ENCODE peak calls at places on chromosomes 2 and 18, in four cellular contexts. Z, H, W and C are unnamed samples.

GRCh38 chr18:74654637-74655036 is 57.0 kb downstream of the ZNF407 start:
- DNase-seq in W (no peak), H (no peak), Z (no peak), C (no peak)

GRCh38 chr18:36075862-36076587 is 8.7 kb upstream of the RPRD1A start:
- DNase-seq in W (no peak), H (no peak), Z (no peak), C (no peak)

GRCh38 chr2:97869722-97870346 is 125.9 kb downstream of the TMEM131 start:
- DNase-seq in W (no peak), H (no peak), Z (no peak), C (no peak)

GRCh38 chr18:46134920-46135675 is 30.9 kb downstream of the HAUS1 start:
- DNase-seq in H (no peak), Z (no peak), W (no peak), C (no peak)

GRCh38 chr2:150167711-150168110 is 319.8 kb downstream of the RND3 start:
- DNase-seq in H (no peak), Z (peak), W (no peak), C (no peak)

GRCh38 chr2:216109962-216110614 is 940 bp downstream of the XRCC5 start:
- DNase-seq in Z (no peak), W (no peak), H (no peak), C (no peak)

GRCh38 chr18:62900132-62900883 is 185.0 kb downstream of the PHLPP1 start:
- DNase-seq in Z (no peak), W (no peak), H (no peak), C (no peak)

GRCh38 chr2:54728669-54729120 is 5.2 kb downstream of the EML6 start:
- DNase-seq in Z (no peak), W (no peak), H (no peak), C (no peak)

GRCh38 chr18:59951591-59951990 is 51.8 kb downstream of the PMAIP1 start:
- DNase-seq in H (no peak), Z (no peak), W (no peak), C (no peak)

GRCh38 chr18:26436176-26437031 is 111.9 kb downstream of the KCTD1 start:
- DNase-seq in H (no peak), Z (no peak), W (no peak), C (peak)

GRCh38 chr2:59182249-59182648 is 941.1 kb upstream of the FANCL start:
- DNase-seq in W (no peak), Z (peak), H (no peak), C (no peak)

GRCh38 chr18:37176307-37176934 is 347.5 kb downstream of the KIAA1328 start:
- DNase-seq in H (no peak), Z (no peak), W (no peak), C (no peak)

GRCh38 chr18:48922801-48923730 is 27.7 kb downstream of the SMAD7 start:
- DNase-seq in W (peak), Z (no peak), H (no peak), C (no peak)

GRCh38 chr2:52703004-52703403 is 1064.6 kb upstream of the CHAC2 start:
- DNase-seq in W (no peak), H (no peak), Z (no peak), C (no peak)

GRCh38 chr2:232367591-232368233 is 10.8 kb upstream of the ALPP start:
- DNase-seq in H (no peak), Z (no peak), W (no peak), C (no peak)

GRCh38 chr18:73707035-73707434 is 440.6 kb downstream of the FBXO15 start:
- DNase-seq in W (no peak), Z (no peak), H (no peak), C (no peak)

DNA sequence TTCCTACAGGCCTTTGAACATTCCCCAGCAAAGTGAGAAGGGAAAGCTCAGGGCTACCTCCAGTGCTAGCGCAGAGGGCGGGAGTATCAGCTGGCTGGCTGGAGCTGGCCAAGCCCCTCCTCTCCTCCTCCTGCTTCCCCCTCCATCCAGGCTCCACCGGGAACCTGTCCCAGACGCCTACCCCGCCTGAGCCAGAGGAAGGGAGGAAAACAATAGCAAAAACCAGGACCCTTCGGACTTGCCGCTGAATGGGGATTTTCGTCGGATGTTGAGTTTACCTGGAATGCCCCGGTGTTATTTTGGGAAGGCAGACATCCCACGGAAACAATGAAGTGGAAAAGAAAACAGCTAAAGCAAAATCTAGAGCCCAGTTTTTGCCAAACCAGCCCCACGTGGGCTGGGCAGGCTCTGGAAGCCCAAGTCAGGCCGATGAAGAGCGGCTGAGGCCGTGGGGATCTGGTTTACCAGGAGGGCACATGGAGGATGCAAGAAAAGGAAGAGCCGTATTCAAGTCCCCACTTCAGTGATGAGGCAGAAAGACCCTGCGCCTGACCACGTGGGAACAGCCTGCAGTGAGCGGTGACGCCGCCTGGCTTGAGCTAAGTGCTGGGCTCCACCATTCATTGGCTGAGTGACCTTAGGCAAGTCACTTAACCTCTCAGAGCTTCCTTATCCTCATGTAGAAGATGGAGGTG is 100.4 kb upstream of the LCLAT1 start:
- DNase-seq in H (peak), W (peak), Z (no peak), C (no peak)
- TF ChIP-seq POLR2AphosphoS5 in H (no peak), W (no peak), Z (no peak), C (peak)

DNA sequence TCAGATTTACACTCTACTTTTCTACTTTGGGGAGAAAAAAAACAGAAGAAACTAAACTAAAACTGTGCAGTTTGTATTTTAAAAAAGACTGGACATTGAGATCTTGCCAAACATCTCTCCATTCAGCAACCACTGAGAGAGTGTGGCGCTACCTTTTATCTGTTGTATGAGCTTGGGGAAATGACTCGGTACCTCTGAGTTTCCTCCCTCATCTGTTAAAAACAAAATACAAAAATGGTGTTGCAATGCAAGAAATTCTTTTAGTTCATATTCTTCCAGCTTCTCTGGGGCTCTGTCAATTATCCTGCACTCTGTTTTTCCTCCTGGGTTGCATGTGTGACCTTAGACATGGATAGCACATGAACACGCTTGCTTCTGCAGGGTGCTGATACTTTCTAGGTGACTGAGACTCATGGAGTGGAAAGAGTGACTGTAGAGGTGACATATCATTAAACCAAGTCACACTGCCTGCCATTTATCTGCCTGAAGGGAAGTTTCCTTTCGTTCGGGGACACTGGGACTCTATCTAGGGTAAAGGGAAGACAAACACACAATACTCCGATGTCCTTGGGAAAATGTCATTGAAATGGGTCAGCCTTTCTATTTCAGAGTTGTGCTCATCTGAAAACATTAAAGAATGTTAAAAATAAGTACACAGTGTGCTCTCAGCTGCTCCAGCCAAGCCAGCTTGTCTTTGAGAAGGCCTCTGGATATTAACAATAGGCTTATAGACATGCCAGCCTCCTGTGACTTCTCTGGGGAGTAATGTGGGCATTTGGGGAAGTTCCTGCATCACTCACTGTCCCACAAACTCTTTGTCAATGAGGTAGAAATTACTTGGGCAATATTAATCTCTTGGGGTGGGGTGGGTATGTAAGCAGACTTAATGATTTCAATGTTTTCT is 91.4 kb downstream of the TRIB2 start:
- DNase-seq in H (no peak), W (no peak), Z (no peak), C (no peak)
- TF ChIP-seq POLR2A in H (no peak), W (no peak), Z (no peak), C (no peak)

DNA sequence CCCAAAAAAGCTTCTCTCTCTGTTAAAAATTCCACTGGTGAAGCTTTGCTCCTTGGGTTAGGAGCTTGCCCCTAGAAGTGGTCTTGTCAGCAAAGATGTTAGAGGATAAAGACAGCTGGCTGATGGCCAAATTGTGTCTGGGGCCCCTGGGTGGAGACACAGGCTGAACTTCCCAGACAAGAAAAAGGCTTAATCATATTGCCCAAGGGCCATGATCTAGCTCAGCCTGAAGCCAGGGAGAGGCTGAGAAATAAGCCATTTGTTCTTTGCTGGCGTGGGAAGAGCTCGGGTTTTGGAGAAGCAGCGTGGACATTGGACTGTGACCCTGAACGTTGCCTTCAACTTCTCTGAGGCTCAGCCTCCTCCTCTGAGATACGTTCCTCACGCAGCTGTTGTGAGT is 153.0 kb downstream of the ZFP36L2 start:
- DNase-seq in H (no peak), W (peak), Z (no peak), C (no peak)
- TF ChIP-seq POLR2AphosphoS5 in H (no peak), W (no peak), Z (no peak), C (no peak)

GRCh38 chr2:16971722-16972234 is 306.1 kb upstream of the CYRIA start:
- DNase-seq in H (no peak), Z (no peak), W (no peak), C (no peak)

GRCh38 chr2:16972276-16972675 is 306.6 kb upstream of the CYRIA start:
- DNase-seq in H (no peak), W (no peak), Z (no peak), C (no peak)

GRCh38 chr2:16978291-16978690 is 312.7 kb upstream of the CYRIA start:
- DNase-seq in W (no peak), H (no peak), Z (no peak), C (no peak)

DNA sequence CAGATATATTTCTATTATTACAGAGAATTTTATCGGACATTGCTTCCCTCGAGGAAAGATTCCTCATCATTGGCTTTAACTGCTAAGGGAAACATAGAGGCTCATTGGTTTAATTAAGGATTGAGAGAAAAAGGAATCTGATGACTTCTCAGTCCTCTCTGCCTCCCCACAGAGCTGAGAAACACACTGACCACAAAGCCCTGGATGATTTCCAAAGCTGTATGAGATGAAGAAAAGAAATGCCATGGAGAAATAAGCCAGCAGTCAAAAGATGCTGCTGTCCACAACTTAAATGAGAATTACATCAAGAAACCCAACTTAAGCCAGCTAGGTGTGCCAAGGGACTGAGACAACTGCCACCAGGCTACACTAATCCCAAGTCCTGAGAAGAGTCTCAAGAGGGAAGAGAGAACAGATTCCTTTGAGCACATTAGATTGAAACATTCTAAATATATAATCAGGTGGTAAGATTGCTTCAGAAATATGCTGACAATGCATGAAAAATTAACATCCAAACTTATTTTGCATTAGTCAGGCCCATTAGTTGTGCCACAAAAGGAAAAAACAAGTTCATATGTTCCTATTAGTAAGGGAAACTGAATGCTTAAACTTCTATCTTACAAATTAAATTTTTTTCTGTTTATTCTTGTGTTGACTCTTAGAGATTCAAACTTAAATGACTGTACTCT is 308.1 kb upstream of the CYRIA start:
- DNase-seq in Z (no peak), W (no peak), H (no peak), C (no peak)
- TF ChIP-seq POLR2A in Z (no peak), W (no peak), H (no peak), C (no peak)

DNA sequence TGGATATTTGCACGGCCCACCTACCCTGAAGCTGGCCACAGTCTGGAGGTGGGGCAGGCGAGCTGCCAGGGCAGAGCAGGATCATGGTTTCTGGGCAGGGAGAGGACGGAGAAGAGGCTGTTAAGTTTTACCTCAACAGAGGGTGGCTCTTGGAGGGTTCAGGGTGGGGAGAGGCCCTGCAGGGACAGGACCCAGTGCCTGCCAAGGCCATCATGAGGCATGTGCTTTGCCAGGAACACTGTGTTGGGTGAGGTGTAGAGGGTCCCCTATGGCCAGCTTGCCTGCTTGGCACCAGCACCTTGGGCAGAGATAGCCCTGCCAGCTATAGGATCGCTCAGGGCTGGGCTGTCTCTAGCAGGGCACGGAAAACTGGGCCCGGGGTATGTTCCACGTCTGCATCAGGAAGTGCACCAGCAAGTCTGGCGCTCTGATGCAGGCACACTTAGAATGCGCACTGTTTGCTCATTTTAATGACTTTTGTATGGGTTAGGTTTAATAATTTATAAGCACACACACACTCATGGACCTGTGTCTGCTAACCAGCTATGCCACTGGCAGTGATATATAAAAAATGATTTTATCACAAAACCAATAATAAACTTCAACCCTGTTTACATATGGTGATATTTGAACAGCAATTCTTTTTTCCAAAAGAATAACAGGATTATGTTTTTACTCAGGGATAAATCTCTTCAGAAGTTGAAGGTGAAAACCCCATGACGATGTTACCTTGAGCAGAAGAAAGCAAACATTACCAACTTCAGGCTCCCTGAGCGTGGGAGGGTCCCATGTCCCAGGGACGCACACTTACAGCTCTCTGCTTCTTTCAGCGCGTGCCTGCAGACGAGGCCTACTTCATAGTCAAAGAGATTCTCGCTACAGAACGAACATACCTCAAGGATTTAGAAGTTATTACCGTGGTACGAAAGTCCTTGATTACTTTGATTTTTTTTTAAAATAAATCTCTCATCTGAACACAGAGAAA is 46.4 kb downstream of the STK25 start:
- DNase-seq in Z (no peak), W (peak), H (no peak), C (no peak)
- TF ChIP-seq POLR2AphosphoS5 in Z (no peak), W (no peak), H (no peak), C (no peak)

GRCh38 chr2:237474931-237475703 is 11.9 kb upstream of the MLPH start:
- DNase-seq in Z (peak), W (peak), H (peak), C (no peak)
- TF ChIP-seq POLR2A in Z (no peak), W (peak), H (peak), C (no peak)

DNA sequence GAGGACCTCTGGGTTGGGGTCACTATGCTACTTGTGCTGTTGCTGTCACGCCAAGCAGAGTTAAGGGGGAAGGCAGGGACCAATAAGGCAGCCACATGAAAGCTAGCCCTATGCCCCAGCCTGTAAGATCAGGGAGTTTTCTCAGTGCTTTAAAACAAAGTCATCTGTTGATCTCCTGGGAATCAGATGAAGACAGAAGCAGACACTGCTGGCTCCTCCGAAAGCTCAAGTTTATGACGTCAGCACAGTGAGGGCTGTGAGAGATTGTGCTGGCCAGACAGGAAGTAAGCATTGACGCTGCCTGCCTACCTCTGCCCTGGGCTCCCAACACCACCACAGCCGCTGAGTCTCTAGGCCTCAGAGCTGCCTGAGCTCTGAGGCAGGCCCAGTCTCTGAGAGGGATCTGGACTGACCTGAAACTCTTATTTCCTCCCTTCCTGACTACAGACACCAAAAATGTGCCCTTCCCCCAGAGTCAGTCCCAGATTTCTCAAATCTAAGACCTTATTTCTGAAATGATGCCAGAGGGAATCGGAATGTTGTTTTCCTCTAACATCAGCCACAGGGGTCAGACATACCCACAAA is 118.1 kb upstream of the EPAS1 start:
- DNase-seq in W (peak), Z (no peak), H (peak), C (no peak)
- TF ChIP-seq POLR2AphosphoS5 in W (no peak), Z (no peak), H (no peak), C (peak)